ENCODE peak calls at places on chromosomes 12 and 14, in seven cellular contexts. One of them, this sample, is unnamed.
A peak's percentile ranks its signal among the peaks of the same experiment; 100 is the strongest.

GRCh38 chr12:57135487-57135886 is 7.2 kb downstream of the LRP1 start:
- DNase-seq in prostate gland: no peak
- DNase-seq in IMR-90: peak; percentile 46
- DNase-seq in hepatocyte: peak; percentile 58
- DNase-seq in psoas muscle: peak; percentile 68
- DNase-seq in A549: no peak
- DNase-seq in sigmoid colon: peak; percentile 73
- DNase-seq in this sample: no peak

GRCh38 chr12:96215933-96216273 is 21.7 kb downstream of the ELK3 start:
- DNase-seq in prostate gland: no peak
- DNase-seq in IMR-90: no peak
- DNase-seq in hepatocyte: no peak
- DNase-seq in psoas muscle: no peak
- DNase-seq in A549: no peak
- DNase-seq in sigmoid colon: no peak
- DNase-seq in this sample: no peak

GRCh38 chr14:56659964-56660551 is 80.5 kb downstream of the TMEM260 start:
- DNase-seq in prostate gland: no peak
- DNase-seq in IMR-90: peak; percentile 62
- DNase-seq in hepatocyte: peak; percentile 51
- DNase-seq in psoas muscle: no peak
- DNase-seq in A549: peak; percentile 57
- DNase-seq in sigmoid colon: no peak
- DNase-seq in this sample: no peak

GRCh38 chr14:31122098-31122611 is 85.4 kb downstream of the HECTD1 start:
- DNase-seq in prostate gland: no peak
- DNase-seq in IMR-90: peak; percentile 23
- DNase-seq in hepatocyte: no peak
- DNase-seq in psoas muscle: no peak
- DNase-seq in A549: no peak
- DNase-seq in sigmoid colon: no peak
- DNase-seq in this sample: no peak

GRCh38 chr12:94074216-94074969 is 74.0 kb upstream of the PLXNC1 start:
- DNase-seq in prostate gland: no peak
- DNase-seq in IMR-90: no peak
- DNase-seq in hepatocyte: no peak
- DNase-seq in psoas muscle: peak; percentile 51
- DNase-seq in A549: no peak
- DNase-seq in sigmoid colon: peak; percentile 79
- DNase-seq in this sample: no peak

GRCh38 chr14:50452979-50453705 is 56.5 kb upstream of the CDKL1 start:
- DNase-seq in prostate gland: no peak
- DNase-seq in IMR-90: peak; percentile 86
- DNase-seq in hepatocyte: peak; percentile 8
- DNase-seq in psoas muscle: no peak
- DNase-seq in A549: no peak
- DNase-seq in sigmoid colon: no peak
- DNase-seq in this sample: no peak

GRCh38 chr12:9367201-9367600 is 159.0 kb upstream of the PZP start:
- DNase-seq in prostate gland: no peak
- DNase-seq in IMR-90: no peak
- DNase-seq in hepatocyte: no peak
- DNase-seq in psoas muscle: no peak
- DNase-seq in A549: no peak
- DNase-seq in sigmoid colon: no peak
- DNase-seq in this sample: no peak

GRCh38 chr12:109385339-109386078 is 37.8 kb downstream of the MYO1H start:
- DNase-seq in prostate gland: no peak
- DNase-seq in IMR-90: peak; percentile 53
- DNase-seq in hepatocyte: peak; percentile 48
- DNase-seq in psoas muscle: peak; percentile 29
- DNase-seq in A549: peak; percentile 64
- DNase-seq in sigmoid colon: no peak
- DNase-seq in this sample: no peak

GRCh38 chr14:50615056-50615455 is 53.0 kb downstream of the SAV1 start:
- DNase-seq in prostate gland: no peak
- DNase-seq in IMR-90: no peak
- DNase-seq in hepatocyte: no peak
- DNase-seq in psoas muscle: no peak
- DNase-seq in A549: no peak
- DNase-seq in sigmoid colon: no peak
- DNase-seq in this sample: no peak

GRCh38 chr12:92292016-92292415 is 146.4 kb upstream of the BTG1 start:
- DNase-seq in prostate gland: no peak
- DNase-seq in IMR-90: peak; percentile 47
- DNase-seq in hepatocyte: no peak
- DNase-seq in psoas muscle: no peak
- DNase-seq in A549: no peak
- DNase-seq in sigmoid colon: no peak
- DNase-seq in this sample: no peak

GRCh38 chr14:53151523-53151866 is 1.6 kb downstream of the DDHD1 start:
- DNase-seq in prostate gland: no peak
- DNase-seq in IMR-90: no peak
- DNase-seq in hepatocyte: no peak
- DNase-seq in psoas muscle: no peak
- DNase-seq in A549: no peak
- DNase-seq in sigmoid colon: no peak
- DNase-seq in this sample: no peak

GRCh38 chr12:51863921-51864700 is 15.6 kb upstream of the FIGNL2 start:
- DNase-seq in prostate gland: no peak
- DNase-seq in IMR-90: no peak
- DNase-seq in hepatocyte: peak; percentile 74
- DNase-seq in psoas muscle: no peak
- DNase-seq in A549: no peak
- DNase-seq in sigmoid colon: no peak
- DNase-seq in this sample: peak; percentile 90

GRCh38 chr14:74545386-74545785 is 51.8 kb downstream of the ISCA2 start:
- DNase-seq in prostate gland: no peak
- DNase-seq in IMR-90: no peak
- DNase-seq in hepatocyte: no peak
- DNase-seq in psoas muscle: no peak
- DNase-seq in A549: no peak
- DNase-seq in sigmoid colon: no peak
- DNase-seq in this sample: no peak

GRCh38 chr14:65938738-65939137 is 526.2 kb downstream of the FUT8 start:
- DNase-seq in prostate gland: no peak
- DNase-seq in IMR-90: no peak
- DNase-seq in hepatocyte: no peak
- DNase-seq in psoas muscle: no peak
- DNase-seq in A549: no peak
- DNase-seq in sigmoid colon: no peak
- DNase-seq in this sample: no peak

GRCh38 chr14:65939184-65939583 is 526.7 kb downstream of the FUT8 start:
- DNase-seq in prostate gland: no peak
- DNase-seq in IMR-90: no peak
- DNase-seq in hepatocyte: no peak
- DNase-seq in psoas muscle: no peak
- DNase-seq in A549: no peak
- DNase-seq in sigmoid colon: no peak
- DNase-seq in this sample: no peak

GRCh38 chr14:65937804-65938316 is 525.3 kb downstream of the FUT8 start:
- DNase-seq in prostate gland: no peak
- DNase-seq in IMR-90: no peak
- DNase-seq in hepatocyte: no peak
- DNase-seq in psoas muscle: no peak
- DNase-seq in A549: no peak
- DNase-seq in sigmoid colon: no peak
- DNase-seq in this sample: no peak

GRCh38 chr14:65941091-65941490 is 528.6 kb downstream of the FUT8 start:
- DNase-seq in prostate gland: no peak
- DNase-seq in IMR-90: no peak
- DNase-seq in hepatocyte: no peak
- DNase-seq in psoas muscle: no peak
- DNase-seq in A549: no peak
- DNase-seq in sigmoid colon: no peak
- DNase-seq in this sample: no peak

DNA sequence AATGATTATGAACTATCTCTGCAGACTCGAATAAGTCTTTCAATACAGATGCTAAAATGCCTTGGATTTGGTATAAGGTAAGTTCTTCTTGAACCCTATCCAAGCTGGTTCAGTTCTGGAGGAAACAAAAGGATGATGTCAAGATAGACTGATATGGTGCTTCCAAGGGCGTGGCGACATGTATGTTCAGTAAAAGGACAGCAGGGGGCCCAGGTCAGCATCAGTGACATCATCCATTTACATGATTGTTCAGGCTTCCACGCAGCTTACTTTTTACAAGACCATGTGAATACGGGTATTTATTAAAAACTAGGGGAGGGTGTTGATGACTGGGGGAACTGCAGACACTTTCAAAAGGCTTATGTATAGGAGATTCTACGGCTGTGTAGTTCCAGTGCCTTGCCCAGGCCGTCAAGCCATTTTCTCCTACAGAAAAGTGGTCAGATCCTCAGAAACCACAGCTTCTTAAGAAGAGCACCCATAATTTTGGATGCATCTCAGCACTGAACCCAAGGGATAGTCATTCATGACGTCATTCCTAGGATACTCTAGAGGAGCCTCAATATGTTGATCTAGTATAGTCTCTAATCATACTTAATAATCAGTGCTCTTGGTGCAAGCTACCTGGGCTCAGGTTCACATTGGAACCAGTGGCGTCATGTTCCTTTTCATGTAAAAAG is 527.7 kb downstream of the FUT8 start:
- DNase-seq in prostate gland: no peak
- DNase-seq in IMR-90: no peak
- DNase-seq in hepatocyte: peak; percentile 32
- DNase-seq in psoas muscle: no peak
- DNase-seq in A549: peak; percentile 51
- DNase-seq in sigmoid colon: no peak
- DNase-seq in this sample: peak; percentile 57
- TF ChIP-seq CTCF in prostate gland: no peak
- TF ChIP-seq CTCF in IMR-90: peak; percentile 1
- TF ChIP-seq CTCF in hepatocyte: peak; percentile 14
- TF ChIP-seq CTCF in psoas muscle: no peak
- TF ChIP-seq CTCF in A549: no peak
- TF ChIP-seq CTCF in sigmoid colon: no peak
- TF ChIP-seq CTCF in this sample: peak; percentile 52

GRCh38 chr12:88951860-88952483 is 371.7 kb upstream of the KITLG start:
- DNase-seq in prostate gland: no peak
- DNase-seq in IMR-90: no peak
- DNase-seq in hepatocyte: no peak
- DNase-seq in psoas muscle: no peak
- DNase-seq in A549: no peak
- DNase-seq in sigmoid colon: no peak
- DNase-seq in this sample: no peak
- H3K27ac ChIP-seq in prostate gland: no peak overlapping the region
- H3K27ac ChIP-seq in IMR-90: no peak overlapping the region
- H3K27ac ChIP-seq in hepatocyte: peak overlapping the region; percentile 46
- H3K27ac ChIP-seq in psoas muscle: no peak overlapping the region
- H3K27ac ChIP-seq in A549: peak overlapping the region; percentile 16
- H3K27ac ChIP-seq in sigmoid colon: no peak overlapping the region
- H3K27ac ChIP-seq in this sample: no peak overlapping the region

GRCh38 chr12:65099182-65099581 is 21.9 kb downstream of the WIF1 start:
- DNase-seq in prostate gland: no peak
- DNase-seq in IMR-90: no peak
- DNase-seq in hepatocyte: no peak
- DNase-seq in psoas muscle: no peak
- DNase-seq in A549: no peak
- DNase-seq in sigmoid colon: no peak
- DNase-seq in this sample: no peak

GRCh38 chr12:65094722-65095121 is 26.4 kb downstream of the WIF1 start:
- DNase-seq in prostate gland: no peak
- DNase-seq in IMR-90: no peak
- DNase-seq in hepatocyte: no peak
- DNase-seq in psoas muscle: no peak
- DNase-seq in A549: no peak
- DNase-seq in sigmoid colon: no peak
- DNase-seq in this sample: no peak

GRCh38 chr12:65098364-65098763 is 22.7 kb downstream of the WIF1 start:
- DNase-seq in prostate gland: no peak
- DNase-seq in IMR-90: no peak
- DNase-seq in hepatocyte: no peak
- DNase-seq in psoas muscle: no peak
- DNase-seq in A549: no peak
- DNase-seq in sigmoid colon: no peak
- DNase-seq in this sample: no peak

DNA sequence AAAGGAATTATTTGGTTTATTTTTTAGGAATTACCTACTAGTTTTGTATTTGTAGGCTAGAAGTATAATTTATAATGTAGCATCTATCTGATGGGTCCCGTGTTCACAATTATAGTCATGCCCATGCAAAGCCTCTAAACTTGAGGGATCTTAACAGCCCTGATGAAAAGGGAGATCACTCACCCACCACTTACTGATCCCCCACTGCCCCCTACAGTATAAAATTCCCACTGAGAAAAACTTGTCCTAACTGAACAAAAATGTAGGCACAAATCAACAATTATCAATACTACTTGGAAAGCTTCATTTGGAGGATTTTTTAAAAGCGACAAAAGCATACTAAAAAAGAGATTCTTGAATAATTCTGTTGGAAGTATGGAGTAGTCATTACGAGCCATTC is 21.0 kb downstream of the WIF1 start:
- DNase-seq in prostate gland: no peak
- DNase-seq in IMR-90: no peak
- DNase-seq in hepatocyte: no peak
- DNase-seq in psoas muscle: no peak
- DNase-seq in A549: no peak
- DNase-seq in sigmoid colon: no peak
- DNase-seq in this sample: no peak
- TF ChIP-seq CTCF in prostate gland: no peak
- TF ChIP-seq CTCF in IMR-90: peak; percentile 10
- TF ChIP-seq CTCF in hepatocyte: peak; percentile 46
- TF ChIP-seq CTCF in psoas muscle: no peak
- TF ChIP-seq CTCF in A549: peak; percentile 14
- TF ChIP-seq CTCF in sigmoid colon: no peak
- TF ChIP-seq CTCF in this sample: peak; percentile 20

GRCh38 chr12:123696641-123697040 is 15.5 kb upstream of the ATP6V0A2 start:
- DNase-seq in prostate gland: no peak
- DNase-seq in IMR-90: no peak
- DNase-seq in hepatocyte: no peak
- DNase-seq in psoas muscle: no peak
- DNase-seq in A549: no peak
- DNase-seq in sigmoid colon: no peak
- DNase-seq in this sample: no peak
- H3K27ac ChIP-seq in prostate gland: peak overlapping the region; percentile 67
- H3K27ac ChIP-seq in IMR-90: no peak overlapping the region
- H3K27ac ChIP-seq in hepatocyte: no peak overlapping the region
- H3K27ac ChIP-seq in psoas muscle: no peak overlapping the region
- H3K27ac ChIP-seq in A549: no peak overlapping the region
- H3K27ac ChIP-seq in sigmoid colon: no peak overlapping the region
- H3K27ac ChIP-seq in this sample: no peak overlapping the region

GRCh38 chr12:117100851-117101673 is 1.8 kb upstream of the TESC start:
- DNase-seq in prostate gland: no peak
- DNase-seq in IMR-90: no peak
- DNase-seq in hepatocyte: no peak
- DNase-seq in psoas muscle: no peak
- DNase-seq in A549: peak; percentile 54
- DNase-seq in sigmoid colon: peak; percentile 27
- DNase-seq in this sample: no peak
- TF ChIP-seq CTCF in prostate gland: no peak
- TF ChIP-seq CTCF in IMR-90: no peak
- TF ChIP-seq CTCF in hepatocyte: no peak
- TF ChIP-seq CTCF in psoas muscle: no peak
- TF ChIP-seq CTCF in A549: peak; percentile 17
- TF ChIP-seq CTCF in sigmoid colon: no peak
- TF ChIP-seq CTCF in this sample: no peak

This sample was measured in WERI-Rb-1.